ENCODE peak calls at places on chromosome 2, in seven cellular contexts. F is A549, K is IMR-90, L is HCT116, S is HepG2, H is H1, B is GM12878. R is an unnamed sample.

GRCh38 chr2:84338069-84338468 is 121.0 kb downstream of the SUCLG1 start:
- DNase-seq in H (no peak), L (no peak), S (no peak), F (no peak), K (no peak), B (no peak), R (no peak)

GRCh38 chr2:198351647-198352046 is 547.3 kb downstream of the PLCL1 start:
- DNase-seq in H (no peak), F (no peak), L (no peak), K (no peak), B (no peak), S (no peak), R (no peak)

GRCh38 chr2:1751768-1752725 is 7.7 kb upstream of the PXDN start:
- DNase-seq in K (no peak), B (no peak), L (no peak), F (no peak), S (no peak), H (no peak), R (no peak)

GRCh38 chr2:41853427-41854191 is 194.2 kb upstream of the PKDCC start:
- DNase-seq in S (peak), F (peak), K (peak), H (peak), B (no peak), L (peak), R (peak)

GRCh38 chr2:235728401-235729181 is 234.7 kb downstream of the AGAP1 start:
- DNase-seq in F (no peak), S (no peak), B (no peak), H (no peak), L (no peak), K (no peak), R (no peak)

GRCh38 chr2:168454737-168455691 is 1.1 kb upstream of the CERS6 start:
- DNase-seq in S (peak), B (no peak), F (no peak), H (no peak), K (no peak), L (no peak), R (no peak)

GRCh38 chr2:65800998-65801397 is 368.6 kb upstream of the SPRED2 start:
- DNase-seq in K (peak), H (no peak), B (no peak), L (peak), F (no peak), S (no peak), R (no peak)

GRCh38 chr2:145085616-145086015 is 565.7 kb upstream of the ZEB2 start:
- DNase-seq in L (no peak), F (no peak), H (no peak), K (peak), S (no peak), B (no peak), R (no peak)

GRCh38 chr2:122132292-122132691 is 376.8 kb downstream of the TSN start:
- DNase-seq in F (no peak), H (no peak), S (no peak), K (no peak), L (no peak), B (no peak), R (no peak)

DNA sequence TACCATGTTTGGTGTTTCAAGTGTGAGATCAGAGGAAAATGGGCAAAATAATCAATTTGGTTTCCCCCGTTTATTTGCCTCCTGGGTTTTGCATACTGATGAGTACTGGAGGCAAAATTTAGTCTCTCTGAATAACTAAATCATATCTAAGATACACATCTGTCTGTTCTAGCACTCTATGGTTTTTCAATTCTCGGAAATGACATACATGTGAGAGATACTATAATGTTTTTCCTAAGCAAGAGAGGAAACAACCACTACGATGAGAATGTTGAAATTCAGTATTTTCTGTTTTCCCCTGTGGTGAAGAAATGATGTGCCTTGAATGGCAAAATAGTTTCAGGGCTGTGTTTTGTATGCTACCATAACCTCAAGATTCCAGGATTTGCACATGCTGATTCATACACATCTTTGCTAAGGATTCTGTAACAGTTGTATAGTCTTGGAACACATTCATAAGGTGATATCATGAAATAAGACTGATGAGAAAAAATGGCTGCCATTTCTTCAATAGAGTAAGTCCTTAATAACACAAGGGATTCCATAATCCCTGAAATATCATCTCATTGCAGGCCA is 316.7 kb downstream of the FIGN start:
- DNase-seq in H (no peak), L (no peak), B (no peak), K (no peak), F (no peak), S (no peak), R (no peak)
- TF ChIP-seq CEBPB in H (no peak), L (no peak), B (no peak), K (no peak), F (no peak), S (no peak), R (no peak)

GRCh38 chr2:16261791-16262190 is 321.4 kb downstream of the MYCN start:
- DNase-seq in K (no peak), S (no peak), F (no peak), B (no peak), L (no peak), H (no peak), R (no peak)
- TF ChIP-seq CEBPB in K (no peak), S (no peak), F (no peak), B (no peak), L (no peak), H (no peak), R (no peak)

DNA sequence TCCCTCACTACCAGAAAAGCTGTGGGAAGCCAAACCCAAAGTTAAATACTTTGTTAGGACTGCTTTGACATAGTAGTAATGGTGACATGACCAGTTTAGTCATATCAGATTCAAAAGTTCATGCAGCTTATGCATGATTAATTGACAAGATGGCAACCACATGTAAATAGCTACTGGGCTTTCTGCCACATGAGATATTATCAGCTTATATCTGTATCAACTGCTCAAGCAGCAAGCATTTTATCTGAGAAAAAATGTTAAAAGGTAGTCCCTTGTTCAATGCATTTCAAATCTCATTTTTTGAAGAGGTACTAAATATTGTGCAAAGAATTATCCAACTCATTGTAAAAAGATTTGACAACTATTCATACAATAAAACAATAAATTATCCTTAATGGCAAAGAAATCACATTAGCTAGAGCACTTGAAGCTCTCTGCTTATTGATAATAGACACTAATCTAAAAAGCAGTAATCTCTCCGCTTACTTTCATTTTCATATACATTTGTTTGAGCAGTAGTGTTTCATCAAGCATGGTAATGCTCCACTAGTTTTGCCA is 993.6 kb upstream of the NXPH2 start:
- DNase-seq in S (no peak), F (no peak), L (no peak), B (no peak), K (no peak), H (no peak), R (no peak)
- TF ChIP-seq CEBPB in S (no peak), F (no peak), L (no peak), B (no peak), K (no peak), H (no peak), R (no peak)

DNA sequence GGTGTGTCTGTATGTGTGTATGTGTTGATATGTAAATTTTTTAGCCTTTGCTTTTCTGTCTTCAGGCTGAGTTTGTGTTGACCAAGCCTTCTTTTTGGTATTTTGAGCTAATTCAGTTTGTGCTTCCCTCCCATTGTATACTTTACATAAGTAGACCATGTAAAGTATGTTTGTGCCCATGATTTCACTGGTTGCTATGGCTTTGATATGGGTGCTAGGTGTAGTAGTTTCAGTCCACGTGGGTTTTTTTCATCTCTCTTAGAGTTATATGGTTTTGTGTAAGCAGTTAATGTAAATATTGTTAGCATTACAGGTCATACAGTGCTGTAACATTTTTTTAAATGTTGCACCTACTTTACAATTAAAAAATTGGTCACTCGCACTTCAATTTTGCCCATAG is 129.4 kb upstream of the EPC2 start:
- DNase-seq in S (no peak), L (no peak), F (no peak), H (no peak), K (no peak), B (no peak), R (no peak)
- TF ChIP-seq CEBPB in S (no peak), L (no peak), F (no peak), H (no peak), K (no peak), B (no peak), R (no peak)

R was measured in K562.